ENCODE peak calls at places on chromosomes 6 and 20, in eight cellular contexts. M is stomach, Q is HL-60, J is suprapubic skin, P is breast epithelium, W is transverse colon, E is GM23338, G is HepG2. T is an unnamed sample.

GRCh38 chr20:45449528-45449927 is 20.0 kb upstream of the WFDC2 start:
- DNase-seq in E (peak), Q (no peak), G (no peak), P (no peak), W (peak), M (no peak), J (no peak), T (no peak)

GRCh38 chr20:59484228-59484627 is 120.1 kb upstream of the PHACTR3 start:
- DNase-seq in J (no peak), P (no peak), G (no peak), E (no peak), W (no peak), Q (no peak), M (no peak), T (no peak)

GRCh38 chr6:120826253-120826652 is 508.0 kb downstream of the TBC1D32 start:
- DNase-seq in Q (no peak), J (no peak), G (peak), W (peak), P (no peak), E (peak), M (peak), T (no peak)

GRCh38 chr6:169296622-169297021 is 43.0 kb upstream of the THBS2 start:
- DNase-seq in P (no peak), W (no peak), G (no peak), M (no peak), J (no peak), Q (no peak), E (no peak), T (no peak)

GRCh38 chr20:51831891-51832675 is 29.8 kb upstream of the SALL4 start:
- DNase-seq in M (no peak), W (no peak), G (no peak), P (no peak), E (no peak), J (no peak), Q (no peak), T (peak)

GRCh38 chr20:59571591-59572314 is 32.6 kb upstream of the PHACTR3 start:
- DNase-seq in J (no peak), E (peak), G (peak), W (peak), Q (peak), P (no peak), M (peak), T (no peak)

GRCh38 chr6:47153066-47153755 is 111.1 kb upstream of the ADGRF1 start:
- DNase-seq in E (peak), Q (no peak), J (no peak), P (no peak), G (peak), W (no peak), M (no peak), T (no peak)

GRCh38 chr20:31472395-31473330 is 2.3 kb downstream of the DEFB124 start:
- DNase-seq in M (no peak), Q (no peak), P (no peak), G (no peak), W (no peak), J (no peak), E (no peak), T (no peak)

GRCh38 chr6:307065-307814 is 15.0 kb downstream of the DUSP22 start:
- DNase-seq in M (no peak), G (no peak), J (no peak), P (no peak), W (no peak), E (no peak), Q (no peak), T (no peak)

GRCh38 chr6:169529931-169530761 is 171.7 kb downstream of the WDR27 start:
- DNase-seq in M (no peak), Q (no peak), J (no peak), E (no peak), P (peak), W (peak), G (no peak), T (no peak)

GRCh38 chr6:57262901-57263694 is 41.0 kb upstream of the RAB23 start:
- DNase-seq in W (no peak), J (no peak), G (no peak), Q (no peak), M (no peak), P (no peak), E (no peak), T (no peak)

GRCh38 chr6:1716845-1717244 is 107.1 kb downstream of the FOXC1 start:
- DNase-seq in P (no peak), G (no peak), M (no peak), W (no peak), E (no peak), Q (no peak), J (no peak), T (no peak)

GRCh38 chr6:3571836-3572235 is 115.0 kb upstream of the SLC22A23 start:
- DNase-seq in M (no peak), G (no peak), E (no peak), W (no peak), Q (no peak), P (no peak), J (no peak), T (no peak)

GRCh38 chr6:109397020-109397419 is 14.8 kb upstream of the CD164 start:
- DNase-seq in W (no peak), P (no peak), G (no peak), M (no peak), J (no peak), E (peak), Q (no peak), T (no peak)

GRCh38 chr6:51569594-51569993 is 517.8 kb downstream of the PKHD1 start:
- DNase-seq in J (no peak), E (peak), Q (no peak), P (no peak), W (no peak), M (no peak), G (no peak), T (no peak)

GRCh38 chr20:3889489-3890409 is 562 bp downstream of the PANK2 start:
- DNase-seq in M (peak), Q (no peak), E (peak), J (peak), P (no peak), G (peak), W (peak), T (no peak)

GRCh38 chr6:75213112-75213511 is 7.3 kb upstream of the COL12A1 start:
- DNase-seq in W (no peak), G (no peak), M (no peak), E (peak), P (no peak), Q (no peak), J (no peak), T (no peak)

GRCh38 chr6:164068533-164068932 is 654.0 kb downstream of the QKI start:
- DNase-seq in P (no peak), J (no peak), Q (no peak), W (no peak), M (no peak), E (no peak), G (no peak), T (no peak)

GRCh38 chr20:43849496-43850197 is 65.0 kb upstream of the TOX2 start:
- DNase-seq in W (no peak), Q (no peak), P (no peak), G (no peak), E (no peak), M (no peak), J (no peak), T (no peak)

GRCh38 chr6:157427969-157428368 is 47.0 kb downstream of the ZDHHC14 start:
- DNase-seq in W (no peak), G (no peak), M (no peak), J (no peak), Q (no peak), P (no peak), E (no peak), T (no peak)

GRCh38 chr20:45436732-45437485 is 21.0 kb downstream of the PIGT start:
- DNase-seq in E (peak), Q (no peak), M (peak), W (peak), J (peak), G (peak), P (peak), T (no peak)

GRCh38 chr6:38846844-38847243 is 131.7 kb downstream of the DNAH8 start:
- DNase-seq in P (no peak), W (no peak), J (no peak), G (no peak), Q (no peak), E (no peak), M (no peak), T (no peak)

GRCh38 chr6:46170357-46171289 is at the start of gene ENPP5:
- DNase-seq in J (peak), E (peak), M (peak), G (no peak), P (peak), W (peak), Q (no peak), T (no peak)

GRCh38 chr6:167706313-167707109 is 120.2 kb upstream of the AFDN start:
- DNase-seq in P (no peak), Q (peak), J (peak), E (no peak), G (no peak), W (no peak), M (no peak), T (no peak)

GRCh38 chr20:11716239-11716944 is 201.3 kb upstream of the BTBD3 start:
- DNase-seq in E (peak), Q (no peak), M (no peak), G (peak), J (no peak), P (no peak), W (no peak), T (no peak)

GRCh38 chr6:39947611-39948068 is 13.4 kb upstream of the MOCS1 start:
- DNase-seq in W (no peak), Q (no peak), M (no peak), P (no peak), J (no peak), G (no peak), E (peak), T (no peak)

GRCh38 chr20:40160151-40160550 is 528.9 kb downstream of the MAFB start:
- DNase-seq in M (peak), P (peak), Q (peak), E (peak), J (peak), W (peak), G (peak), T (no peak)

GRCh38 chr6:112044856-112045255 is 9.0 kb upstream of the CCN6 start:
- DNase-seq in W (no peak), J (no peak), G (no peak), M (no peak), E (no peak), Q (no peak), P (no peak), T (no peak)

GRCh38 chr20:56685879-56686278 is 56.8 kb downstream of the TFAP2C start:
- DNase-seq in G (no peak), M (no peak), E (peak), P (no peak), W (no peak), J (no peak), Q (no peak), T (no peak)

GRCh38 chr20:52864895-52865590 is 107.1 kb upstream of the TSHZ2 start:
- DNase-seq in P (no peak), Q (no peak), E (no peak), G (no peak), J (no peak), M (no peak), W (no peak), T (no peak)

GRCh38 chr6:167797871-167798265 is 28.8 kb upstream of the AFDN start:
- DNase-seq in Q (no peak), G (no peak), E (no peak), W (no peak), J (no peak), P (no peak), M (no peak), T (no peak)

GRCh38 chr6:34151321-34152041 is 5.6 kb upstream of the GRM4 start:
- DNase-seq in Q (no peak), P (no peak), G (no peak), W (no peak), M (no peak), E (peak), J (peak), T (no peak)

GRCh38 chr6:29294499-29294914 is 7.0 kb upstream of the OR14J1 start:
- DNase-seq in G (no peak), M (no peak), J (no peak), Q (no peak), E (peak), W (no peak), P (no peak), T (no peak)

GRCh38 chr20:52923123-52923543 is 49.0 kb upstream of the TSHZ2 start:
- DNase-seq in W (no peak), E (peak), M (no peak), Q (peak), G (no peak), J (no peak), P (no peak), T (no peak)

GRCh38 chr6:97456070-97456469 is 173.1 kb upstream of the MMS22L start:
- DNase-seq in E (peak), Q (no peak), J (no peak), M (no peak), W (no peak), P (no peak), G (no peak), T (no peak)

GRCh38 chr6:28657756-28658465 is 132.2 kb downstream of the GPX5 start:
- DNase-seq in E (peak), P (no peak), M (no peak), G (peak), Q (peak), J (no peak), W (peak), T (peak)

GRCh38 chr6:36298037-36298436 is 28.2 kb downstream of the PNPLA1 start:
- DNase-seq in M (no peak), J (no peak), G (no peak), P (no peak), Q (no peak), E (no peak), W (no peak), T (no peak)
- H3K4me3 ChIP-seq in M (no peak), J (no peak), G (no peak), P (no peak), Q (no peak), E (no peak), W (no peak), T (no peak)

DNA sequence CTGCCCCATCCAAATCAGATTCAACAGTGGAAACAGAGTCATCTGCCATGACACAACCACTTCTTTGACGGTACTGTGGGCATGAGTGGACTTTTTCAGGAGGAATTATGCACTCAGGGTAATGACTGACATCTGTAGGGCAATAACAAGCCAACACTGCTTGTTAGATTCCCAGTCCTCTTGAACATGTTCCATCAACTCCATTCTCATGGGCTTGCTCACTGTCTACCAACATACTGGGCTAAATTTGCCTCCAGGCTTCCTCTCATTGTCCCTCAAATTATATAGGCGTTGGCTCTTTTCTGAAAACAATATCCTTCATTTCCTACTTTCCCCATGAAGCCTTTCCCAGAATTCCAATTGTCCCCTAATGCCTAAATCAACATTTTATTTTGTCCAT is 43.1 kb downstream of the ANKEF1 start:
- DNase-seq in W (no peak), M (no peak), E (no peak), Q (no peak), P (no peak), J (no peak), G (no peak), T (no peak)
- H3K27ac ChIP-seq in W (no peak), M (peak), E (no peak), Q (no peak), P (peak), J (peak), G (no peak), T (no peak)

GRCh38 chr6:148446681-148447080 is 104.0 kb downstream of the SASH1 start:
- DNase-seq in G (no peak), W (no peak), Q (no peak), M (no peak), E (no peak), J (no peak), P (no peak), T (no peak)

GRCh38 chr6:148445620-148446019 is 103.0 kb downstream of the SASH1 start:
- DNase-seq in J (no peak), E (no peak), P (no peak), M (no peak), W (no peak), G (no peak), Q (no peak), T (no peak)

GRCh38 chr6:148447521-148448230 is 105.0 kb downstream of the SASH1 start:
- DNase-seq in J (no peak), P (no peak), M (no peak), W (no peak), G (no peak), E (no peak), Q (no peak), T (no peak)

GRCh38 chr6:148450866-148451265 is 108.2 kb downstream of the SASH1 start:
- DNase-seq in P (no peak), J (no peak), M (no peak), E (no peak), W (no peak), Q (no peak), G (no peak), T (no peak)

DNA sequence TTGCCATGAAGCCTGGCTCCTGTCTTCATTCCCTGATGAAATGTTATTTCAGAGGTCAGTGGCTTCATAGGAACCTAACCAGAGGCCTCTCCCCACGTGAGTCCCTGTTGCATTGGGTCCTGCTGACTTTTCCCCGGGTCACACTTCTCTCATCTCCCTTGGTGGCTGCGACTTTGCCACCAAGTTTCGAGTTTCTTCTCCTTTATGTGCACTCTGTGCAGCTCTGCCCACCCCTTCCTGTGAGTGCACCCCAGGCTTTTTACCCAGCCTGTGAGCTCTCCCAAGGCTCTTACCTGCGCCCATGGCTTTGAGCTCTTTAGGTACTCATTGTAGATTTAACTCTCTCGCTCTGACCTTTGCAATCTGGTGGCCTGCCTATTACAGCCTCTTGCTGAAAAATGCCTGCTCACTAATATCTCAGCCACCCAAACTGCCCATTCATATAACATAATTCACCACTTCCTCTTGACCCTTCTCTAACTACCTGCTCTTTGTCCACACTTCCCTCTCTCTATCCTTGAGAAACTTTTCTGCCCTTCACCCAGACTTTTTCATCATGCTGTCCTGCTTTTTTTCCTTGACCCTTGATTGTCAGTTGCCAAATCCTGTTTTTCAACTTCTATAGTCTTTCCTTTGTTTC is 105.9 kb downstream of the SASH1 start:
- DNase-seq in G (no peak), J (no peak), P (no peak), M (no peak), Q (no peak), E (no peak), W (no peak), T (no peak)
- TF ChIP-seq POLR2AphosphoS5 in G (no peak), J (no peak), P (no peak), M (no peak), Q (no peak), E (no peak), W (no peak), T (no peak)

GRCh38 chr6:37048851-37049734 is 43.6 kb downstream of the FGD2 start:
- DNase-seq in E (no peak), P (no peak), G (no peak), Q (no peak), W (peak), J (no peak), M (peak), T (no peak)
- H3K4me3 ChIP-seq in E (no peak), P (no peak), G (no peak), Q (no peak), W (no peak), J (no peak), M (no peak), T (no peak)

GRCh38 chr20:37528442-37529213 is 952 bp upstream of the BLCAP start:
- DNase-seq in E (no peak), M (no peak), P (no peak), W (peak), G (no peak), Q (no peak), J (peak), T (no peak)

GRCh38 chr20:37526238-37526838 is 1.3 kb downstream of the BLCAP start:
- DNase-seq in J (no peak), P (peak), G (peak), E (peak), Q (no peak), M (no peak), W (peak), T (peak)

GRCh38 chr20:37527638-37528441 is at the start of gene BLCAP:
- DNase-seq in E (peak), J (peak), W (peak), G (peak), P (peak), M (peak), Q (peak), T (peak)

GRCh38 chr20:37525810-37526209 is 1.9 kb downstream of the BLCAP start:
- DNase-seq in G (no peak), W (peak), M (no peak), E (no peak), P (no peak), J (no peak), Q (no peak), T (no peak)

GRCh38 chr20:37526839-37527637 is 638 bp downstream of the BLCAP start:
- DNase-seq in Q (no peak), E (peak), W (peak), P (peak), G (no peak), M (peak), J (no peak), T (no peak)
- H3K27ac ChIP-seq in Q (peak), E (peak), W (peak), P (peak), G (peak), M (peak), J (peak), T (peak)

GRCh38 chr20:50306478-50307423 is 116.1 kb downstream of the CEBPB start:
- DNase-seq in M (no peak), W (no peak), J (no peak), P (no peak), Q (no peak), G (no peak), E (no peak), T (no peak)

GRCh38 chr20:50304501-50304856 is 113.8 kb downstream of the CEBPB start:
- DNase-seq in M (no peak), W (peak), J (no peak), P (no peak), Q (no peak), G (no peak), E (no peak), T (no peak)

GRCh38 chr20:50303573-50304500 is 113.2 kb downstream of the CEBPB start:
- DNase-seq in M (peak), P (peak), G (peak), W (peak), J (peak), E (no peak), Q (no peak), T (peak)

GRCh38 chr20:50305636-50306477 is 115.2 kb downstream of the CEBPB start:
- DNase-seq in M (no peak), Q (no peak), E (no peak), J (no peak), G (peak), P (no peak), W (peak), T (no peak)

DNA sequence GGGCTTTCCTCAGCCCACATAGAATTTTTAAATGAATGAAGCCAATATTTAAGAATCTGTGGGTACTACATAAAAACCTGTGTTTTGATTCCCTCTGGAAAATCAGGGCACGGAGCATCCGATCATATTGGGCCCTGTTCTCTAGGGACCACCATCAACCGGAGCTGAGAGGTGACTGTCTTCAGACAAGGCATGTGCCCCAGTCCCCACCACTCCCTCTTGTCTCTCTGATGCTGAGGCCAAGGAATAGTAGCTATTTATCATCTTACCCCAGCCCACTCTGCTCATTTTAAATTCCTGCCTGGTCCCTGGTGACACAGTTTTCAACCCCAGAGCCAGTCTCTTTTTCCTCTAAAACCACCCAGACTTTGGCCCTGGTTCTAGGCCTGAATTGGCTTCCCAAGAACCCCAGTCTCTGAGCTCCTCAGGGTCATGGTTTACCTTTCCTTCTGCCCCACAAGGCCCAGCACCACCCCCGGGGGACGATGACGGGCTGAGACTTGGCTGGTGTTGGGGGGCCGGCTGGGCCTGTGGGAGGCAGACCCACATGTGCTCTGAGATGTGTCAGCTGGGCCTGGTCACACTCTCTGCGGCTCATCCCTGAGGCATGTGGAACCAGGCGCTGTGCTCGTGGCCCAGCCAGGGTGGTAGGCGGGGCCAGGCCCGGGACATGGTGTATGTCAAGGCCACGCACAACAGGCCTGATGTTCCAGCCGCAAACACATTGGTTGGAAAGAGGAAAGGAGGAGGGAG is 114.4 kb downstream of the CEBPB start:
- DNase-seq in G (peak), E (no peak), Q (no peak), J (peak), W (peak), M (peak), P (peak), T (no peak)
- TF ChIP-seq POLR2AphosphoS5 in G (peak), E (no peak), Q (no peak), J (no peak), W (peak), M (peak), P (peak), T (no peak)

GRCh38 chr6:88494401-88495140 is 328.4 kb upstream of the CNR1 start:
- DNase-seq in P (no peak), J (no peak), E (no peak), Q (no peak), W (no peak), G (no peak), M (no peak), T (no peak)
- H3K4me3 ChIP-seq in P (no peak), J (no peak), E (no peak), Q (no peak), W (no peak), G (no peak), M (no peak), T (no peak)